ENCODE peak calls at places on chromosomes 1 and 21, in six cellular contexts. F, R, S, D, U and C are unnamed samples.

GRCh38 chr1:100494393-100495084 is 43.4 kb upstream of the GPR88 start:
- DNase-seq in S (no peak), F (no peak), R (no peak), U (no peak), D (no peak), C (no peak)

GRCh38 chr1:184576822-184577790 is 177.6 kb downstream of the EDEM3 start:
- DNase-seq in F (no peak), U (no peak), R (no peak), S (no peak), D (no peak), C (no peak)

GRCh38 chr1:182888736-182889531 is 49.8 kb downstream of the DHX9 start:
- DNase-seq in R (no peak), D (no peak), U (no peak), S (no peak), F (no peak), C (no peak)

GRCh38 chr1:240258910-240259309 is 167.2 kb downstream of the FMN2 start:
- DNase-seq in D (no peak), F (no peak), R (no peak), U (no peak), S (no peak), C (no peak)

GRCh38 chr1:8822383-8823294 is 5.2 kb upstream of the RERE start:
- DNase-seq in D (no peak), U (no peak), S (no peak), F (no peak), R (no peak), C (peak; percentile 60)

GRCh38 chr1:67970088-67970487 is 80.3 kb downstream of the DIRAS3 start:
- DNase-seq in R (no peak), U (no peak), F (no peak), S (no peak), D (no peak), C (no peak)

GRCh38 chr1:31302749-31303441 is 6.1 kb downstream of the ZCCHC17 start:
- DNase-seq in F (no peak), R (no peak), D (no peak), S (no peak), U (no peak), C (no peak)

GRCh38 chr1:180854456-180854855 is 58.2 kb upstream of the KIAA1614 start:
- DNase-seq in D (no peak), R (peak; percentile 32), U (no peak), F (no peak), S (no peak), C (no peak)

GRCh38 chr1:153260980-153261792 is 1.7 kb downstream of the LORICRIN start:
- DNase-seq in D (peak; percentile 33), S (peak; percentile 85), U (peak; percentile 29), F (no peak), R (peak; percentile 70), C (no peak)

DNA sequence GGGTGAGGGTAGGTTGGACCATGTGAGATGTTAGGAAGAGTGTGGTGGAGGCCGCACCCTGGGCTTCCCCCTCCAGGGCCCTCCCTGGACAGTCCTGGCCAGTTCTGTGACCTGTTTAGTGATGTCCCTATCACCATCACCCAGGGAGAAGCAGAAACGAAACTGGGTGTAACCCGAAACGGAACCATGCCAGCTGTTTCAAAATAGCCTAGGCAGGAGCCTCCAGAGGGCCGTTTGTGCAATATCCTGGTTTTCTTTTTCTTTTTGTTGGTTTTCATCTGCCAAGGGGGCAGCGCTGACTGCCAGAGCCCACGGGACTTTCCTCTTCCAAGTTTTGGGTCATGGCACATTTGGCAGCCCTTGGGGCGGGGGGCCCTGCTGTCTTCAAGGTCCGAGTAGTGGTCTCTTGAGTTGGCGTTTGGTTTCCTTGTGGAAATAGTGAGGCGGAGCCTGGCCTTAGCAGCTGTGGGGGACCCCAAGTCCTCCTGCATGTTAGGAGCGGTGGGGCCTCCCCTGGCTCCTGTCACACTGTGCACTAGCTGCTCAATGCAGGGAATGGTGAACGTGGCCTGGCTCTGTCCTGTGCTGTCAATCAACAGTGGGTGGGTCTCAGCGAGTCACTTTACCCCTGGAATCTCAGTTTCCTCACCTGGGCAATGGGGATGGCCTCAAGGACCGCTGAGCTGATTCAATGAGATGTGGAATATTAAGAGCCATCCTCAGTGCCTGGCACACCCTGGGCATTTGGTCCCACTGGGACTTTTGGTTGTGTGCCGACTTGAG is 90.7 kb downstream of the ARHGEF10L start:
- DNase-seq in F (no peak), D (no peak), S (peak; percentile 84), U (peak; percentile 61), R (no peak), C (peak; percentile 88)
- H3K36me3 ChIP-seq in F (peaks cover 93% of the 10 kb centered on the region), D (no peaks in the 10 kb centered on the region), S (peaks cover 19% of the 10 kb centered on the region), U (peaks cover 77% of the 10 kb centered on the region), R (no peaks in the 10 kb centered on the region), C (peaks cover 79% of the 10 kb centered on the region)

DNA sequence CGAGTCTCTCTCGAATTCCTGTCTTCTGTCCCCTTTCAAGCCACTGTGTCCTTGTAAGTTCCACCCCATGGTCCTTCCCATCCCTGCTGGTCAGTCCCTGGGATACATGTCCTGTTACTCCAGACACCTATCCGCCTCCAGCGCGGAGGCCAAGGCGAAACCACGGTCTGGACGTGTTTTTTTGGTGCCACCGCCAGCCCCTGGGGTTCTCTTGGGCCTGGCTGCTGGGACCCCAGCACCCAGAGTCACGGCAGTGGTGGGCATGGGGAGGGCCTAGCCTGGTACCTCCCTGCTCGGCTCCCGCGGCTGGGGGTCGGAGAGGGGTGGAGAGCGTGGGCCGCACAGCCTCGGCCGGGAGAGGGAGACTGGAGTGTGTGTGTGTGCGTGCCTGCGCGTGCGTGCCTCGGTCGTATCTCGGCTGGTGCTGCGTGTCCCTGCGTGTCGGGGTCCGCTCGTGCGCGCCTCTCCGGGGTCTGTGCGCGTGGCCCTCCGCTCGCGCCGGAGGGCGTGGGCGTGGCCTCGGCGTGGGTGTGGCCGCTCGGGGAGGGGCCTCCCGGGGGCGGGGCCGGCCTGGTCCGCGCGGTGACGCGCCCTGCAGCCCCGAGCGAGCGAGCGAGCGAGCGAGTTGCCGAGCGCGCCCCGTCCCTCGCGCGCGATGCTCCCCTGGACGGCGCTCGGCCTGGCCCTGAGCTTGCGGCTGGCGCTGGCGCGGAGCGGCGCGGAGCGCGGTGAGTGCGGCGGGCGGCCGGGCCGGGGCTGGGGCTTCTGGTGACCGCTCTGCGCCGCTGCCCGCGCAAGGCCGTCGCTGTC is at the start of gene VWA1:
- DNase-seq in S (peak; percentile 91), R (peak; percentile 82), U (peak; percentile 79), D (peak; percentile 88), F (peak; percentile 71), C (no peak)
- H3K4me3 ChIP-seq in S (no peak within 1 kb of the TSS), R (peak within 1 kb of the TSS; percentile 46), U (peak within 1 kb of the TSS; percentile 71), D (peak within 1 kb of the TSS; percentile 58), F (peak within 1 kb of the TSS; percentile 76), C (peak within 1 kb of the TSS; percentile 32)

DNA sequence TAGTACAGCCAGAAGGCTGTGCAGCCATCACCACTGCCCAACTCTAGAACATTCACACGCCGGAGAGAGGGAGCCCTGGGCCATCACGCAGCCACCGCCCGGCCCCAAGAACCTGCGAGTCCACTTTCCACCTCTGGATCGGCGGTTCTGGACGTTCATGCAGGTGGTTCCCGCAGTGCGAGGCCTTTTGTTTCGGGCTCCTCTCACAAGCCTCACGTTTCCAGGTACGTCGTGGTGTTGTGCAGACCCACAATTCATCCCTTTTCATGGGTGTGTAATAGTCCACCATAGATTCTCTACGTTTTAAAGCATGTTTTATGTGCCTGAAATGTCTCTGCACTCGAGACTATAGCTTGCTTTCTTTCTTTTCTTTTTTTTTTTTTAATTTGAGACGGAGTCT is 23.6 kb downstream of the COL18A1 start:
- DNase-seq in S (no peak), F (no peak), R (no peak), D (no peak), U (no peak), C (no peak)
- H3K4me1 ChIP-seq in S (no peaks in the 10 kb centered on the region), F (no peaks in the 10 kb centered on the region), R (peaks cover 59% of the 10 kb centered on the region), D (no peaks in the 10 kb centered on the region), U (peaks cover 46% of the 10 kb centered on the region), C (peaks cover 64% of the 10 kb centered on the region)

GRCh38 chr21:45515241-45516061 is 26.8 kb downstream of the SLC19A1 start:
- DNase-seq in U (peak; percentile 3), F (no peak), D (peak; percentile 9), S (peak; percentile 67), R (no peak), C (no peak)
- H3K36me3 ChIP-seq in U (peaks cover 20% of the 10 kb centered on the region), F (no peaks in the 10 kb centered on the region), D (peaks cover 61% of the 10 kb centered on the region), S (peaks cover 4% of the 10 kb centered on the region), R (peaks cover 14% of the 10 kb centered on the region), C (peaks cover 9% of the 10 kb centered on the region)

GRCh38 chr1:156547982-156548381 is 24.4 kb downstream of the IQGAP3 start:
- DNase-seq in R (peak; percentile 5), U (no peak), F (peak; percentile 42), S (no peak), D (no peak), C (no peak)
- H3K4me3 ChIP-seq in R (no peak overlapping the region), U (no peak overlapping the region), F (no peak overlapping the region), S (no peak overlapping the region), D (no peak overlapping the region), C (no peak overlapping the region)